ENCODE peak calls at places on chromosomes 4 and X, in nine cellular contexts. Y, D, F, V, K, T, B, U and J are unnamed samples.

GRCh38 chr4:41189076-41189475 is 25.3 kb downstream of the APBB2 start:
- DNase-seq in D (no peak), K (no peak), V (no peak), Y (no peak), B (no peak), U (no peak), F (no peak), T (no peak), J (no peak)

GRCh38 chrX:154409222-154409871 is at the start of gene DNASE1L1:
- DNase-seq in Y (no peak), D (no peak), V (peak), F (no peak), K (no peak), B (no peak), T (peak), U (peak), J (peak)

GRCh38 chrX:55663584-55663983 is 40.4 kb downstream of the FOXR2 start:
- DNase-seq in F (no peak), K (no peak), U (no peak), D (no peak), B (no peak), Y (peak), T (no peak), V (no peak), J (no peak)

GRCh38 chr4:19728773-19729172 is 522.9 kb upstream of the SLIT2 start:
- DNase-seq in D (no peak), V (no peak), F (no peak), Y (no peak), U (no peak), K (no peak), B (no peak), T (no peak), J (no peak)

GRCh38 chr4:175873707-175874106 is 61.6 kb upstream of the GPM6A start:
- DNase-seq in V (no peak), T (no peak), F (no peak), Y (no peak), D (no peak), U (no peak), B (no peak), K (no peak), J (no peak)

GRCh38 chrX:42707742-42708141 is 70.2 kb downstream of the PPP1R2C start:
- DNase-seq in K (no peak), Y (no peak), U (no peak), V (no peak), D (no peak), B (no peak), F (no peak), T (no peak), J (no peak)

GRCh38 chr4:101761405-101761804 is 29.1 kb upstream of the BANK1 start:
- DNase-seq in B (no peak), T (no peak), K (no peak), U (no peak), F (no peak), Y (no peak), D (no peak), V (no peak), J (no peak)

GRCh38 chrX:24167719-24168472 is 18.4 kb downstream of the ZFX start:
- DNase-seq in F (no peak), U (peak), V (no peak), D (no peak), K (no peak), B (no peak), T (no peak), Y (no peak), J (no peak)

GRCh38 chrX:13857804-13858203 is 40.9 kb upstream of the GPM6B start:
- DNase-seq in K (no peak), Y (no peak), T (no peak), V (no peak), D (no peak), U (no peak), B (no peak), F (no peak), J (no peak)

GRCh38 chr4:78022517-78022916 is 34.6 kb upstream of the FRAS1 start:
- DNase-seq in D (no peak), B (no peak), V (no peak), Y (no peak), K (no peak), F (no peak), U (no peak), T (no peak), J (no peak)

GRCh38 chr4:139247241-139247640 is 32.8 kb downstream of the MGARP start:
- DNase-seq in K (no peak), U (peak), D (no peak), V (peak), Y (no peak), T (no peak), B (no peak), F (no peak), J (no peak)

GRCh38 chr4:31107362-31107761 is 387.2 kb downstream of the PCDH7 start:
- DNase-seq in T (no peak), B (no peak), V (peak), Y (no peak), D (no peak), U (no peak), K (no peak), F (no peak), J (no peak)

GRCh38 chrX:11146411-11146810 is 35.3 kb downstream of the HCCS start:
- DNase-seq in T (no peak), F (no peak), K (no peak), V (no peak), Y (no peak), B (no peak), U (no peak), D (no peak), J (no peak)

GRCh38 chr4:174358823-174359222 is 75.1 kb downstream of the CEP44 start:
- DNase-seq in Y (no peak), D (no peak), U (peak), T (no peak), B (no peak), F (no peak), V (peak), K (no peak), J (no peak)

GRCh38 chr4:122616910-122617596 is 3.8 kb downstream of the IL21 start:
- DNase-seq in V (no peak), Y (no peak), D (no peak), K (no peak), F (no peak), B (no peak), U (no peak), T (no peak), J (no peak)

GRCh38 chr4:165905405-165906027 is 32.5 kb downstream of the TLL1 start:
- DNase-seq in U (peak), B (peak), F (no peak), D (no peak), T (no peak), V (no peak), Y (no peak), K (no peak), J (no peak)

GRCh38 chr4:27149541-27150212 is 289.0 kb downstream of the STIM2 start:
- DNase-seq in U (peak), B (no peak), K (no peak), V (peak), D (no peak), Y (no peak), T (no peak), F (no peak), J (no peak)

GRCh38 chr4:8271821-8272220 is 2.3 kb downstream of the HTRA3 start:
- DNase-seq in B (no peak), D (no peak), F (no peak), Y (no peak), U (no peak), K (no peak), V (no peak), T (no peak), J (no peak)

GRCh38 chrX:150615356-150615755 is 46.9 kb downstream of the MTM1 start:
- DNase-seq in V (no peak), K (no peak), U (no peak), T (no peak), B (no peak), D (no peak), F (no peak), Y (no peak), J (no peak)

GRCh38 chr4:74033721-74034120 is 4.8 kb downstream of the CXCL3 start:
- DNase-seq in B (no peak), U (peak), T (no peak), V (peak), Y (no peak), D (no peak), K (no peak), F (no peak), J (no peak)

GRCh38 chr4:66169341-66169740 is 499.1 kb upstream of the EPHA5 start:
- DNase-seq in U (peak), F (no peak), V (peak), T (no peak), D (no peak), B (no peak), Y (no peak), K (no peak), J (no peak)

GRCh38 chrX:12138366-12139313 is at the start of gene FRMPD4:
- DNase-seq in Y (no peak), B (no peak), U (peak), V (peak), F (no peak), D (peak), T (no peak), K (no peak), J (no peak)